ENCODE peak calls at places on chromosomes 5 and 9, in six cellular contexts. M is psoas muscle, K is HCT116, A is tibial nerve, X is lower lobe of right lung, V is endodermal cell. L is an unnamed sample.

GRCh38 chr9:70011366-70011765 is 32.3 kb upstream of the MAMDC2 start:
- DNase-seq in A (no peak), V (no peak), X (no peak), M (no peak), K (no peak), L (no peak)

GRCh38 chr9:88954073-88954472 is 37.2 kb upstream of the S1PR3 start:
- DNase-seq in X (no peak), K (no peak), M (no peak), V (no peak), A (no peak), L (no peak)

GRCh38 chr9:99054581-99054980 is 50.3 kb upstream of the TGFBR1 start:
- DNase-seq in V (no peak), K (no peak), X (no peak), A (no peak), M (no peak), L (no peak)

GRCh38 chr5:160539431-160539830 is 117.8 kb downstream of the PTTG1 start:
- DNase-seq in X (no peak), V (peak; percentile 12), K (no peak), A (no peak), M (no peak), L (no peak)

GRCh38 chr5:23494558-23494957 is 12.9 kb upstream of the PRDM9 start:
- DNase-seq in A (no peak), K (no peak), M (no peak), X (no peak), V (no peak), L (no peak)

GRCh38 chr5:110686264-110686663 is 40.2 kb downstream of the TMEM232 start:
- DNase-seq in K (no peak), A (no peak), M (no peak), X (no peak), V (no peak), L (no peak)

GRCh38 chr5:145587308-145588071 is 247.7 kb downstream of the PRELID2 start:
- DNase-seq in X (no peak), V (no peak), M (no peak), K (peak; percentile 94), A (no peak), L (no peak)

GRCh38 chr5:77321793-77322394 is 111.4 kb downstream of the PDE8B start:
- DNase-seq in M (no peak), X (no peak), V (peak; percentile 78), K (no peak), A (no peak), L (no peak)

GRCh38 chr5:96734871-96735325 is 72.7 kb downstream of the CAST start:
- DNase-seq in M (no peak), A (no peak), X (no peak), K (no peak), V (no peak), L (no peak)

GRCh38 chr9:98187926-98188325 is 4.5 kb downstream of the CORO2A start:
- DNase-seq in X (no peak), V (no peak), M (no peak), K (no peak), A (no peak), L (no peak)

GRCh38 chr5:180618830-180619562 is 27.7 kb upstream of the SCGB3A1 start:
- DNase-seq in K (no peak), A (no peak), X (no peak), M (no peak), V (peak; percentile 91), L (peak; percentile 75)

GRCh38 chr5:89071101-89071940 is 188.3 kb upstream of the MEF2C start:
- DNase-seq in M (no peak), A (no peak), X (no peak), K (no peak), V (no peak), L (no peak)

GRCh38 chr5:97046270-97046982 is 96.0 kb downstream of the LIX1 start:
- DNase-seq in A (no peak), K (no peak), X (no peak), V (no peak), M (no peak), L (no peak)

GRCh38 chr9:20041717-20042116 is 252.9 kb upstream of the SLC24A2 start:
- DNase-seq in V (no peak), M (no peak), K (no peak), A (no peak), X (no peak), L (peak; percentile 8)

GRCh38 chr5:58582004-58582403 is 871 bp upstream of the RAB3C start:
- DNase-seq in A (no peak), X (peak; percentile 49), V (peak; percentile 78), K (no peak), M (no peak), L (peak; percentile 84)

GRCh38 chr9:134834217-134834956 is 46.2 kb upstream of the FCN2 start:
- DNase-seq in M (no peak), V (no peak), A (no peak), X (no peak), K (no peak), L (no peak)

GRCh38 chr5:129172561-129172960 is 78.0 kb downstream of the ISOC1 start:
- DNase-seq in V (no peak), M (no peak), K (peak; percentile 12), A (no peak), X (no peak), L (no peak)
- TF ChIP-seq CTCF in V (peak; percentile 65), M (no peak), K (peak; percentile 37), A (no peak), X (no peak), L (peak; percentile 39)

DNA sequence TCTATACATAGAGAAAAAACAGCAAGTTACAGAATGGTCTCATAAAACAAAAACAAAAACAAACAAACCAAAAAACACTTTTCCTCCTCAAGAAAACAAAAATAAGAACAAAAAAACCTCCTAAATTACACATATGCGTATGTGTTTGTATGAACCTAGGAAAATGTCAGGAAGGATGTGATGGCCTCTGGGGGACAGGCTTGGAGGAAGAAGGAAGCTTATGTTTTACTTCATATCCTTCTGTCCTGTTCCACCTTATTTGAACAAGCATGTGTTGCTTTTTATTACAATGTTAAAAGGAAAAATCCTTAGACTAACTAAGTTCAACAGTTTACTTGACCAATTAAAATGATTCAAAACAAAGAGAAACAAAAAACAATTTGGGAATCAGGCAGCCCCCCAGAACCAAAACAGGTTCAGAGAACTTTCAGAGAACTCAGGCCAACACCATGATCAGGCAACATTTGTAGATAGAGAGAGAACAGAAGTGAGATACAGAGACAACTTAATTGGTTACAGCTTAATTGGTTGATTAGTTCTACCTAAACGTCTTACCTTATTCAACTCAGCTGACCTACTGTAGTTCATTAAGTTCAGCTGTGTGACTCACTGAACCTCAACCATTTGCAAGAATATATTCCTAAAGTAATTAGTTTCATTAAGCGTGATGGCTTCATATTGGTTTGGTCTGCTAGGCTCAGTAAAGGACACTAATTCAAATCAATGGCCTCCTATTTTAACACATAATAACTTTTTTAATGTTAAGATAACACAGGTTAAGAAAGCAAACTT is 10.1 kb downstream of the SPAAR start:
- DNase-seq in X (no peak), V (no peak), A (no peak), M (no peak), K (no peak), L (no peak)
- H3K4me1 ChIP-seq in X (peaks cover 13% of the 10 kb centered on the region), V (peaks cover 3% of the 10 kb centered on the region), A (peaks cover 19% of the 10 kb centered on the region), M (peaks cover 19% of the 10 kb centered on the region), K (peaks cover 14% of the 10 kb centered on the region), L (peaks cover 2% of the 10 kb centered on the region)

GRCh38 chr9:107224252-107224651 is 58.8 kb upstream of the RAD23B start:
- DNase-seq in K (no peak), X (no peak), M (no peak), V (no peak), A (no peak), L (no peak)

GRCh38 chr9:107219486-107219853 is 63.6 kb upstream of the RAD23B start:
- DNase-seq in A (no peak), M (no peak), V (no peak), K (no peak), X (no peak), L (peak; percentile 12)

GRCh38 chr9:107221321-107221720 is 61.8 kb upstream of the RAD23B start:
- DNase-seq in X (no peak), K (no peak), A (no peak), V (no peak), M (no peak), L (no peak)

GRCh38 chr9:107223381-107223780 is 59.7 kb upstream of the RAD23B start:
- DNase-seq in M (no peak), V (no peak), X (no peak), K (no peak), A (no peak), L (no peak)

DNA sequence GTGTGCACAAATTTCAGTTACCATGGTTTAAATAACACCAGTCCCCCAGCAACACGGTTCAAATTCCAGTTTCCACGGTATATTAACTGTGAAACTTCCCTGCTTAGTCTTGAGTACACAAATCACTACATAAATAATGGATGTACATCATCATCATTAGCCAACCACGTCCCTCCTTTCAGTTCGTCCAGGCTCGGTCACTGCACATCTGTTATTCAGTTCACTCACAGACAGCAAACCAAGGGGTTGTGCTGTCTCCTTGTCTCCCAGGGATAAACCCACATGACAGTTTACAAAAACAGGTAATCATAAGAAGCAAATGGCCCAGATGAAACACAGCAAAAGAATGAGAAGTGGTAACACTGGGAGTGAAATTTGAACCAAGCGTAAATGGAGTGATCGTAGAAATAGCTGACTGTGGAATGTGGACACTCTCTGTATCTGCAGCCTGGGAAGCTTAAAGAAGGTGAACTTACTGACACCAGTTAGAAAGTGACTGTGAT is 61.0 kb upstream of the RAD23B start:
- DNase-seq in A (no peak), K (no peak), M (no peak), X (no peak), V (no peak), L (no peak)
- H3K4me3 ChIP-seq in A (no peak overlapping the region), K (peak overlapping the region; percentile 59), M (no peak overlapping the region), X (no peak overlapping the region), V (no peak overlapping the region), L (no peak overlapping the region)

GRCh38 chr9:111900081-111900805 is 3.6 kb downstream of the UGCG start:
- DNase-seq in M (no peak), X (no peak), K (no peak), A (no peak), V (no peak), L (no peak)

GRCh38 chr9:111896942-111897830 is 572 bp downstream of the UGCG start:
- DNase-seq in A (peak; percentile 29), V (peak; percentile 86), K (no peak), X (peak; percentile 68), M (peak; percentile 65), L (peak; percentile 64)

GRCh38 chr9:111895996-111896941 is at the start of gene UGCG:
- DNase-seq in M (peak; percentile 89), A (peak; percentile 73), X (peak; percentile 92), V (peak; percentile 94), K (peak; percentile 72), L (peak; percentile 93)

GRCh38 chr9:111898331-111899096 is 1.9 kb downstream of the UGCG start:
- DNase-seq in A (no peak), V (no peak), X (no peak), K (no peak), M (no peak), L (no peak)

DNA sequence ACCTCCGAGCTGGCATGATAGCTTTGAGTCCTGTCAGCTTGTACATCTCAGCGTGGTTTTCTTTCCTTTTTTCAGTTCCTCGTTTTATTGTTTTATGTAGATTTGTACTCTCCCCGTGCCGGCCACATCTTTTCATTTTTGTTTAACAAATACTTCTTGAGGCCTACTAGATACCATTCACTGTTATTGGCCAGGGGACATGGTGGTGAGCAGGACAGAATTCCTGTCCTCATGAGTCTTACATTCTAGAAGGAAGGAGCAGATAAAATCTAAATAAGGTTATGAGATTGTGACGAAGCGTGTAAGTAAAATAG is 1.2 kb downstream of the UGCG start:
- DNase-seq in M (no peak), K (peak; percentile 23), X (no peak), A (no peak), V (no peak), L (no peak)
- TF ChIP-seq CTCF in M (no peak), K (no peak), X (no peak), A (no peak), V (no peak), L (no peak)

L was measured in BE2C.